ENCODE peak calls at places on chromosomes 1 and 21, in seven cellular contexts. E is Right ventricle myocardium superior, N is stomach, A is T1000, X is left cardiac atrium, Y is B cell, B is AG20443. O is an unnamed sample.

GRCh38 chr1:69929278-69930057 is 275.9 kb downstream of the LRRC40 start:
- DNase-seq in E (no peak), N (no peak), A (no peak), X (no peak), Y (no peak), B (no peak), O (no peak)

GRCh38 chr1:47942238-47942629 is 55.0 kb downstream of the TRABD2B start:
- DNase-seq in E (no peak), N (no peak), A (no peak), X (no peak), Y (no peak), B (no peak), O (no peak)

GRCh38 chr1:169753549-169753948 is 19.7 kb upstream of the SELE start:
- DNase-seq in E (no peak), N (no peak), A (no peak), X (no peak), Y (no peak), B (no peak), O (no peak)

GRCh38 chr21:32611471-32611997 is 643 bp downstream of the CFAP298 start:
- DNase-seq in E (peak; percentile 54), N (peak; percentile 33), A (no peak), X (peak; percentile 35), Y (peak; percentile 55), B (peak; percentile 69), O (peak; percentile 24)

GRCh38 chr1:81801032-81801833 is 499 bp downstream of the ADGRL2 start:
- DNase-seq in E (peak; percentile 82), N (peak; percentile 68), A (peak; percentile 80), X (peak; percentile 78), Y (peak; percentile 30), B (peak; percentile 82), O (no peak)

GRCh38 chr1:167509587-167509986 is 8.7 kb downstream of the CD247 start:
- DNase-seq in E (no peak), N (no peak), A (no peak), X (no peak), Y (no peak), B (no peak), O (no peak)

GRCh38 chr1:243658596-243659105 is 191.4 kb downstream of the AKT3 start:
- DNase-seq in E (no peak), N (no peak), A (no peak), X (no peak), Y (no peak), B (no peak), O (no peak)

GRCh38 chr1:172778461-172779455 is 119.9 kb downstream of the FASLG start:
- DNase-seq in E (no peak), N (no peak), A (no peak), X (no peak), Y (no peak), B (no peak), O (no peak)

GRCh38 chr1:100411574-100411973 is 59.3 kb downstream of the CDC14A start:
- DNase-seq in E (no peak), N (no peak), A (no peak), X (no peak), Y (no peak), B (no peak), O (no peak)

GRCh38 chr1:47585141-47585902 is 147.5 kb downstream of the FOXD2 start:
- DNase-seq in E (no peak), N (no peak), A (no peak), X (no peak), Y (no peak), B (no peak), O (no peak)

GRCh38 chr1:161182214-161182613 is 4.9 kb upstream of the B4GALT3 start:
- DNase-seq in E (no peak), N (no peak), A (no peak), X (peak; percentile 19), Y (no peak), B (peak; percentile 58), O (peak; percentile 62)

GRCh38 chr1:9360371-9361064 is 67.8 kb downstream of the SPSB1 start:
- DNase-seq in E (no peak), N (no peak), A (no peak), X (no peak), Y (no peak), B (no peak), O (no peak)

GRCh38 chr1:3471356-3472087 is 17.1 kb downstream of the ARHGEF16 start:
- DNase-seq in E (peak; percentile 72), N (no peak), A (peak; percentile 36), X (peak; percentile 51), Y (no peak), B (no peak), O (no peak)

GRCh38 chr1:164263540-164263939 is 295.4 kb upstream of the PBX1 start:
- DNase-seq in E (no peak), N (no peak), A (no peak), X (no peak), Y (no peak), B (peak; percentile 15), O (no peak)

GRCh38 chr1:42319128-42319851 is 15.7 kb downstream of the FOXJ3 start:
- DNase-seq in E (no peak), N (no peak), A (no peak), X (no peak), Y (no peak), B (peak; percentile 58), O (no peak)

GRCh38 chr1:202329891-202330290 is 11.8 kb downstream of the UBE2T start:
- DNase-seq in E (no peak), N (no peak), A (no peak), X (no peak), Y (no peak), B (no peak), O (no peak)

GRCh38 chr1:11784993-11785769 is 20.6 kb downstream of the MTHFR start:
- DNase-seq in E (peak; percentile 87), N (peak; percentile 81), A (no peak), X (peak; percentile 84), Y (peak; percentile 81), B (peak; percentile 80), O (peak; percentile 30)

GRCh38 chr21:44012474-44013379 is 618 bp downstream of the TRAPPC10 start:
- DNase-seq in E (peak; percentile 79), N (peak; percentile 55), A (no peak), X (peak; percentile 70), Y (peak; percentile 91), B (peak; percentile 54), O (peak; percentile 81)

GRCh38 chr1:55812281-55812680 is 597.1 kb upstream of the USP24 start:
- DNase-seq in E (no peak), N (no peak), A (no peak), X (no peak), Y (no peak), B (peak; percentile 27), O (no peak)

GRCh38 chr1:202217516-202217915 is 23.9 kb downstream of the LGR6 start:
- DNase-seq in E (no peak), N (no peak), A (no peak), X (no peak), Y (no peak), B (no peak), O (no peak)

GRCh38 chr1:21822349-21822748 is 10.3 kb downstream of the LDLRAD2 start:
- DNase-seq in E (no peak), N (no peak), A (no peak), X (no peak), Y (peak; percentile 49), B (peak; percentile 69), O (no peak)

GRCh38 chr21:36792505-36792967 is 93.6 kb downstream of the SIM2 start:
- DNase-seq in E (no peak), N (no peak), A (peak; percentile 42), X (no peak), Y (no peak), B (no peak), O (no peak)

GRCh38 chr1:78911956-78912880 is 94.3 kb downstream of the ADGRL4 start:
- DNase-seq in E (no peak), N (no peak), A (no peak), X (no peak), Y (no peak), B (no peak), O (no peak)

GRCh38 chr21:43923391-43923790 is 58.4 kb downstream of the AGPAT3 start:
- DNase-seq in E (no peak), N (no peak), A (no peak), X (no peak), Y (no peak), B (peak; percentile 37), O (no peak)

O was measured in activated T-helper 2 cell treated with anti-CD3 and anti-CD28 coated beads, Interferon-gamma antibody, Interleukin-2, Interleukin-4, amounts not matched to agents 10 μg/mL and 5 μg/mL and 100 μg/mL, durations not matched to agents 14 hours and 24 hours and 36 hours.